ENCODE peak calls at places on chromosome X, in nine cellular contexts. G is mesendoderm; V is lower lobe of right lung; J is kidney; W is CD8-positive, alpha-beta T cell; X is heart left ventricle; T is astrocyte; E is transverse colon; C is CD8-positive, alpha-beta memory T cell. R is an unnamed sample.

GRCh38 chrX:153884136-153885076 is 1.6 kb downstream of the L1CAM start:
- DNase-seq in G (no peak), V (no peak), J (peak; percentile 53), W (no peak), X (no peak), T (no peak), E (no peak), C (no peak), R (no peak)

GRCh38 chrX:134603806-134604700 is 54.2 kb downstream of the PLAC1 start:
- DNase-seq in G (peak; percentile 78), V (no peak), J (no peak), W (no peak), X (no peak), T (peak; percentile 81), E (no peak), C (no peak), R (no peak)

GRCh38 chrX:17183566-17183965 is 191.4 kb upstream of the NHS start:
- DNase-seq in G (peak; percentile 45), V (no peak), J (no peak), W (no peak), X (no peak), T (no peak), E (no peak), C (no peak), R (no peak)

GRCh38 chrX:18353931-18354368 is 538 bp downstream of the SCML2 start:
- DNase-seq in G (peak; percentile 52), V (no peak), J (no peak), W (no peak), X (no peak), T (no peak), E (peak; percentile 8), C (peak; percentile 13), R (peak; percentile 35)

GRCh38 chrX:34875204-34875603 is 67.4 kb upstream of the FAM47B start:
- DNase-seq in G (no peak), V (no peak), J (no peak), W (no peak), X (no peak), T (peak; percentile 63), E (no peak), C (no peak), R (no peak)

GRCh38 chrX:138704101-138704500 is 7.4 kb downstream of the FGF13 start:
- DNase-seq in G (no peak), V (no peak), J (no peak), W (no peak), X (no peak), T (no peak), E (no peak), C (no peak), R (no peak)

GRCh38 chrX:75067931-75068330 is 88.2 kb downstream of the ABCB7 start:
- DNase-seq in G (no peak), V (no peak), J (no peak), W (no peak), X (no peak), T (no peak), E (no peak), C (no peak), R (no peak)

GRCh38 chrX:150329282-150329681 is 33.8 kb upstream of the MAMLD1 start:
- DNase-seq in G (peak; percentile 40), V (no peak), J (no peak), W (no peak), X (no peak), T (no peak), E (no peak), C (no peak), R (no peak)

GRCh38 chrX:20947411-20947912 is 426.8 kb upstream of the CNKSR2 start:
- DNase-seq in G (peak; percentile 72), V (no peak), J (no peak), W (no peak), X (no peak), T (no peak), E (no peak), C (no peak), R (no peak)

GRCh38 chrX:71100581-71101505 is 5.2 kb downstream of the FOXO4 start:
- DNase-seq in G (no peak), V (no peak), J (no peak), W (peak; percentile 55), X (no peak), T (no peak), E (no peak), C (no peak), R (no peak)

GRCh38 chrX:106177106-106177981 is 9.2 kb downstream of the PWWP3B start:
- DNase-seq in G (peak; percentile 83), V (no peak), J (no peak), W (no peak), X (peak; percentile 85), T (peak; percentile 20), E (no peak), C (no peak), R (no peak)

GRCh38 chrX:69321006-69321655 is 155.9 kb upstream of the PJA1 start:
- DNase-seq in G (no peak), V (no peak), J (no peak), W (peak; percentile 34), X (no peak), T (no peak), E (no peak), C (no peak), R (no peak)

GRCh38 chrX:38220024-38220935 is at the start of gene SRPX:
- DNase-seq in G (peak; percentile 77), V (peak; percentile 34), J (peak; percentile 70), W (no peak), X (peak; percentile 71), T (peak; percentile 34), E (peak; percentile 27), C (no peak), R (no peak)

GRCh38 chrX:133402042-133402453 is 13.2 kb downstream of the GPC4 start:
- DNase-seq in G (no peak), V (no peak), J (no peak), W (no peak), X (no peak), T (peak; percentile 95), E (no peak), C (no peak), R (no peak)

GRCh38 chrX:1455948-1456280 is 3.2 kb upstream of the ASMTL start:
- DNase-seq in G (no peak), V (no peak), J (no peak), W (no peak), X (no peak), T (no peak), E (no peak), C (no peak), R (no peak)
- H3K4me1 ChIP-seq in G (no peaks in the 10 kb centered on the region), V (peaks cover 14% of the 10 kb centered on the region), J (peaks cover 8% of the 10 kb centered on the region), W (peaks cover 34% of the 10 kb centered on the region), X (peaks cover 15% of the 10 kb centered on the region), T (no peaks in the 10 kb centered on the region), E (peaks cover 14% of the 10 kb centered on the region), C (peaks cover 27% of the 10 kb centered on the region), R (peaks cover 34% of the 10 kb centered on the region)

DNA sequence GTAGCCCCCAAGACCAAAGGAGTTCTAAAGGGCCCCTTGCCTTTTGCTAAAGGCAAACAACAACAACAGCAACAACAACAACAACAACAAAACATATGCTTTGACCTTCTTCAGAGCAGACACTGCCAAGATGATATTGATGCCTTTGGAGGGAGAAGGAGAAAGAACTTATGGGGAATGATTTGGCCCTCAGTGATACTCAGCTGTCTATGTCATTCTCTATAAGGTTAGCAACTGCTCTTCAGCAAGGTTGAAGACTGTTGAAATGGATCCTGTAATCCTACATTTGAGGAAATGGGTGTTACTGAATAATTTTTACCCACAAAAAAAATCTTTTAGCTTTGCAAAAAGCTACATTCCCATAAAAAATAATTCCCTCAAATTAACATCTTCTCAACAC is 72.5 kb downstream of the PRPS1 start:
- DNase-seq in G (no peak), V (no peak), J (no peak), W (no peak), X (no peak), T (no peak), E (no peak), C (no peak), R (no peak)
- H3K27ac ChIP-seq in G (no peak overlapping the region), V (peak overlapping the region; percentile 56), J (peak overlapping the region; percentile 60), W (no peak overlapping the region), X (peak overlapping the region; percentile 54), T (no peak overlapping the region), E (peak overlapping the region; percentile 36), C (no peak overlapping the region), R (no peak overlapping the region)

DNA sequence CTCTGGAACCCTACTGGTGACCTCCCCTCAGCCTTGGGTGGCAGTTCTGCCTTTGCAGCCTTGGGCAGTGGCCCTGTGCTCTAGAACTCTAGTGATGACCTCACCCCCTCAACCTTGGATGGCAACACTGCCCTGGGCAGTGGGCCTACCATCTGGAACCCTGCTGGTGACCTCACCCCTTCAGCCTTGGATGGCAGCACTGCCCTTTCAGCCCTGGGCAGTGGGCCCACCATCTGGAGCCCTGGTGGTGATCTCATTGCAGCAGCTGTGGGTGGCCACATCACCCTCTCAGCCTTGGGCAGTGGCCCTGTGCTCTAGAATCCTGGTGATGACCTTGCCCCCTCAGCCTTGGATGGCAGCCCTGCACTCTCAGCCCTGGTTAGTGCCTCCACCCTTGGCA is 129.3 kb downstream of the RBMX2 start:
- DNase-seq in G (no peak), V (no peak), J (no peak), W (no peak), X (no peak), T (no peak), E (no peak), C (no peak), R (no peak)
- H3K4me3 ChIP-seq in G (no peak overlapping the region), V (no peak overlapping the region), J (no peak overlapping the region), W (no peak overlapping the region), X (no peak overlapping the region), T (no peak overlapping the region), E (no peak overlapping the region), C (no peak overlapping the region), R (no peak overlapping the region)

GRCh38 chrX:120464409-120464808 is 4.7 kb downstream of the LAMP2 start:
- DNase-seq in G (no peak), V (no peak), J (no peak), W (no peak), X (no peak), T (no peak), E (no peak), C (no peak), R (no peak)
- H3K4me1 ChIP-seq in G (no peaks in the 10 kb centered on the region), V (peaks cover 26% of the 10 kb centered on the region), J (no peaks in the 10 kb centered on the region), W (peaks cover 8% of the 10 kb centered on the region), X (peaks cover 57% of the 10 kb centered on the region), T (peaks cover 3% of the 10 kb centered on the region), E (no peaks in the 10 kb centered on the region), C (peaks cover 17% of the 10 kb centered on the region), R (peaks cover 48% of the 10 kb centered on the region)

DNA sequence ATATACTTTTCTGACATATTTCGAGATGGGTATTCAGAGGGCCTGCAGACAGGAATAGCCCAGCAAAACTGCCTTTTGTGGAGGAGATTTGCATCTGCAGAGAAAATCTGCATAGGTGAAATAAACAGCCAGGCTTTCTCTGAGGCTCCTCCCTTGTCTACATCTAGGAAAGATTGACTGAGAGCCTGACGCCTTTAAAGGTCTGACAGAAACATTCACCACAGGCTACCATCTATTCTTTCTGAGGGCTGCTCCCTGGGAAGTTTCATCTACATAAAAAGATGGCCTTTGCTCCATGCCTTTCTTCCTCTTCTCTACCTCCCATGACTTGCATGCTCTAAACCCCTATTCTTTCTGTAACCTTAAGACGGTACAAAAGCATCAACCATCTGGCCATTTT is 55.0 kb upstream of the AP1S2 start:
- DNase-seq in G (peak; percentile 72), V (no peak), J (no peak), W (no peak), X (no peak), T (no peak), E (no peak), C (no peak), R (no peak)
- H3K27ac ChIP-seq in G (peak overlapping the region; percentile 44), V (no peak overlapping the region), J (no peak overlapping the region), W (no peak overlapping the region), X (no peak overlapping the region), T (no peak overlapping the region), E (no peak overlapping the region), C (no peak overlapping the region), R (no peak overlapping the region)